ENCODE peak calls at places on chromosomes 13 and 19, in nine cellular contexts. W is germinal center; K is SIG-M5; B is A549; P is CD4-positive, alpha-beta T cell; F is heart right ventricle; G is right atrium auricular region; O is activated CD4-positive, alpha-beta T cell treated with anti-CD3 and anti-CD28 coated beads for 24 hours; S is WTC11. V is an unnamed sample.

GRCh38 chr13:73248711-73249580 is 190.1 kb downstream of the KLF5 start:
- DNase-seq in P (no peak), F (no peak), G (no peak), K (no peak), O (no peak), W (no peak), S (no peak), B (peak), V (peak)

GRCh38 chr13:76837811-76838210 is 48.4 kb downstream of the KCTD12 start:
- DNase-seq in K (no peak), B (no peak), P (no peak), S (no peak), G (no peak), W (no peak), O (no peak), F (no peak), V (no peak)

GRCh38 chr19:4373601-4374441 is 26.5 kb downstream of the SH3GL1 start:
- DNase-seq in S (no peak), O (no peak), K (no peak), W (no peak), G (peak), F (peak), B (no peak), P (no peak), V (no peak)

GRCh38 chr13:66556306-66556705 is 673.8 kb downstream of the PCDH9 start:
- DNase-seq in G (no peak), B (no peak), W (no peak), F (no peak), P (no peak), O (no peak), S (no peak), K (no peak), V (no peak)

GRCh38 chr19:12064266-12065099 is at the start of gene ZNF844:
- DNase-seq in O (peak), G (peak), P (peak), S (peak), K (no peak), W (peak), B (no peak), F (peak), V (peak)

GRCh38 chr19:5485286-5485636 is 30.0 kb downstream of the ZNRF4 start:
- DNase-seq in B (no peak), P (no peak), K (no peak), W (no peak), G (no peak), S (no peak), F (no peak), O (no peak), V (no peak)

GRCh38 chr13:51681037-51681678 is 96.9 kb downstream of the WDFY2 start:
- DNase-seq in B (peak), K (no peak), G (no peak), O (no peak), F (no peak), S (no peak), P (no peak), W (no peak), V (no peak)

GRCh38 chr19:58196911-58197616 is 14.2 kb downstream of the ZNF274 start:
- DNase-seq in K (no peak), G (no peak), W (no peak), O (no peak), P (no peak), F (no peak), S (no peak), B (peak), V (peak)

GRCh38 chr19:14434157-14434501 is 1.0 kb downstream of the PKN1 start:
- DNase-seq in O (no peak), B (no peak), S (no peak), K (no peak), P (no peak), G (no peak), F (no peak), W (peak), V (no peak)

GRCh38 chr13:93736909-93737308 is 510.3 kb downstream of the GPC6 start:
- DNase-seq in S (no peak), W (no peak), P (no peak), G (no peak), K (no peak), O (no peak), F (no peak), B (no peak), V (no peak)

GRCh38 chr13:61608138-61608537 is 192.5 kb upstream of the PCDH20 start:
- DNase-seq in W (no peak), O (no peak), G (no peak), K (no peak), F (no peak), B (no peak), P (no peak), S (peak), V (peak)

GRCh38 chr19:35249848-35250711 is 1.3 kb downstream of the LSR start:
- DNase-seq in G (peak), P (no peak), K (no peak), F (no peak), O (no peak), S (peak), B (no peak), W (no peak), V (no peak)

GRCh38 chr13:91242652-91243051 is 104.8 kb upstream of the MIR17HG start:
- DNase-seq in W (no peak), B (no peak), G (no peak), S (no peak), P (no peak), K (no peak), O (no peak), F (no peak), V (no peak)

GRCh38 chr13:100235311-100235901 is 146.5 kb downstream of the PCCA start:
- DNase-seq in F (no peak), S (no peak), O (no peak), K (peak), G (no peak), P (no peak), W (peak), B (peak), V (peak)

GRCh38 chr19:37654525-37654832 is 786 bp downstream of the ZFP30 start:
- DNase-seq in W (no peak), P (no peak), O (no peak), F (no peak), K (no peak), B (no peak), G (no peak), S (no peak), V (no peak)

GRCh38 chr13:86608739-86609138 is 809.5 kb upstream of the SLITRK6 start:
- DNase-seq in F (no peak), S (no peak), K (no peak), P (no peak), B (no peak), O (no peak), G (no peak), W (no peak), V (no peak)

GRCh38 chr19:11168568-11168967 is 13.0 kb upstream of the SPC24 start:
- DNase-seq in W (no peak), K (no peak), G (no peak), S (no peak), P (no peak), F (no peak), B (peak), O (no peak), V (no peak)

GRCh38 chr13:26440111-26440510 is 117.4 kb upstream of the WASF3 start:
- DNase-seq in S (no peak), O (no peak), F (no peak), P (no peak), W (no peak), K (no peak), B (no peak), G (no peak), V (no peak)

GRCh38 chr19:9793051-9793591 is 24.6 kb upstream of the ZNF846 start:
- DNase-seq in P (peak), W (peak), O (peak), K (no peak), G (peak), F (peak), S (no peak), B (peak), V (peak)

GRCh38 chr13:98581971-98582702 is 5.2 kb upstream of the STK24 start:
- DNase-seq in B (no peak), F (no peak), S (no peak), K (no peak), G (no peak), O (no peak), W (no peak), P (no peak), V (no peak)

GRCh38 chr19:57010541-57010940 is 109.2 kb upstream of the USP29 start:
- DNase-seq in P (no peak), F (no peak), B (no peak), K (no peak), G (no peak), W (no peak), S (no peak), O (no peak), V (no peak)

GRCh38 chr13:47117268-47117667 is 220.4 kb upstream of the HTR2A start:
- DNase-seq in P (no peak), B (no peak), S (no peak), F (no peak), W (no peak), O (no peak), G (no peak), K (no peak), V (no peak)

GRCh38 chr13:98858206-98858605 is 105.7 kb upstream of the SLC15A1 start:
- DNase-seq in W (no peak), K (no peak), F (no peak), P (no peak), G (no peak), B (no peak), O (no peak), S (no peak), V (no peak)

GRCh38 chr19:8578642-8579265 is 1.5 kb upstream of the MYO1F start:
- DNase-seq in F (peak), W (peak), O (peak), P (peak), B (peak), G (peak), S (peak), K (no peak), V (peak)

GRCh38 chr19:55173717-55174409 is 6.2 kb downstream of the SYT5 start:
- DNase-seq in W (peak), S (peak), B (peak), G (peak), K (no peak), P (no peak), F (peak), O (peak), V (peak)

GRCh38 chr13:110000534-110001345 is 214.4 kb upstream of the IRS2 start:
- DNase-seq in B (no peak), G (no peak), O (no peak), F (no peak), P (no peak), W (no peak), S (no peak), K (no peak), V (no peak)

GRCh38 chr19:10817291-10818038 is 18.5 kb downstream of the TMED1 start:
- DNase-seq in B (no peak), G (peak), W (no peak), K (no peak), O (no peak), S (no peak), P (no peak), F (peak), V (no peak)

GRCh38 chr19:21566073-21566472 is 60.7 kb downstream of the ZNF429 start:
- DNase-seq in G (no peak), F (no peak), W (no peak), S (no peak), O (no peak), K (no peak), P (no peak), B (no peak), V (no peak)

V was measured in mesendoderm.